ENCODE peak calls at places on chromosome 5, in eight cellular contexts. S is spleen; J is CD8-positive, alpha-beta T cell; N is upper lobe of right lung; I is ovary; Z is A549; C is right atrium auricular region; R is tibial nerve. K is an unnamed sample.

GRCh38 chr5:111453747-111454146 is 58.6 kb downstream of the STARD4 start:
- DNase-seq in N (no peak), J (no peak), R (no peak), S (no peak), Z (no peak), I (no peak), C (no peak), K (no peak)

GRCh38 chr5:56273376-56274005 is 40.4 kb upstream of the ANKRD55 start:
- DNase-seq in S (no peak), J (no peak), R (no peak), N (no peak), I (no peak), Z (no peak), C (no peak), K (no peak)

GRCh38 chr5:158538506-158539074 is 561.1 kb downstream of the EBF1 start:
- DNase-seq in J (no peak), C (no peak), Z (no peak), S (no peak), R (no peak), I (no peak), N (no peak), K (no peak)

GRCh38 chr5:140259509-140259908 is 43.4 kb downstream of the PFDN1 start:
- DNase-seq in Z (no peak), C (no peak), N (no peak), I (no peak), J (no peak), S (no peak), R (no peak), K (no peak)

GRCh38 chr5:9514968-9515367 is 30.9 kb downstream of the SEMA5A start:
- DNase-seq in J (no peak), R (no peak), C (no peak), N (no peak), Z (no peak), S (no peak), I (no peak), K (no peak)

GRCh38 chr5:127766556-127767335 is 63.6 kb downstream of the CCDC192 start:
- DNase-seq in N (no peak), R (no peak), Z (no peak), I (no peak), S (no peak), C (no peak), J (no peak), K (no peak)

GRCh38 chr5:175202461-175203065 is 241.4 kb downstream of the DRD1 start:
- DNase-seq in N (no peak), C (no peak), R (no peak), S (no peak), Z (peak), I (no peak), J (no peak), K (no peak)

GRCh38 chr5:32664523-32664922 is 46.6 kb upstream of the NPR3 start:
- DNase-seq in J (no peak), Z (no peak), I (no peak), R (no peak), C (no peak), S (no peak), N (no peak), K (no peak)

GRCh38 chr5:167888395-167888794 is 403.1 kb upstream of the WWC1 start:
- DNase-seq in N (no peak), S (no peak), J (no peak), Z (no peak), R (no peak), I (no peak), C (no peak), K (no peak)
- H3K27ac ChIP-seq in N (no peak), S (no peak), J (no peak), Z (no peak), R (no peak), I (no peak), C (no peak), K (no peak)

DNA sequence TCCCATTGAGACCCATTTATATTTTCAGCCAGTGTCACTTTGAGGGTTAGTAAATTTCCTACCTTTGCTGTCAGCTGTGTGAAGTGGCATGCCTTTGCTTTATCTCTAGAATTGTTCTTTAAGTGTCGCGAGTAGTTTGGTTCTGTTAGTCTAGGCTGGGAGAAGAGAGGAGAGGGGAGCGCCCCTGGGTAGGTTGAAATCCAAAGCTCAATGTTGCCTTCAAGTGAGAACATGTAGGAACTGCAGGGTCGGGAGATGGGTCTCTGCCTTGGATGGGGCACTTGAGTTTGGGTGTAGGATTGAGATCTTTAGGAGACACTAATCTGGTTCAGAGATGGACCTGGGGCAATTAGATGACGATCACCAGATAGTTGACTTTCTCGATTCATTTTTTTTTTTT is 46.3 kb downstream of the STC2 start:
- DNase-seq in N (no peak), C (no peak), J (no peak), S (no peak), R (no peak), Z (peak), I (no peak), K (no peak)
- TF ChIP-seq CTCF in N (no peak), C (peak), J (no peak), S (peak), R (no peak), Z (peak), I (no peak), K (no peak)

GRCh38 chr5:141597394-141597793 is 21.4 kb downstream of the DIAPH1 start:
- DNase-seq in N (no peak), R (no peak), S (no peak), C (no peak), J (no peak), I (no peak), Z (no peak), K (no peak)
- H3K4me3 ChIP-seq in N (no peak), R (no peak), S (no peak), C (no peak), J (no peak), I (no peak), Z (no peak), K (no peak)

GRCh38 chr5:172350212-172351181 is 66.9 kb upstream of the UBTD2 start:
- DNase-seq in R (no peak), Z (no peak), S (peak), N (no peak), C (no peak), J (no peak), I (no peak), K (no peak)

GRCh38 chr5:172344855-172345254 is 61.3 kb upstream of the UBTD2 start:
- DNase-seq in R (no peak), Z (no peak), S (no peak), C (no peak), J (no peak), I (no peak), N (no peak), K (no peak)

GRCh38 chr5:172345886-172346285 is 62.3 kb upstream of the UBTD2 start:
- DNase-seq in S (no peak), R (no peak), C (no peak), Z (no peak), J (no peak), N (no peak), I (no peak), K (no peak)

GRCh38 chr5:172348084-172348483 is 64.5 kb upstream of the UBTD2 start:
- DNase-seq in S (no peak), C (no peak), Z (no peak), J (no peak), N (no peak), I (no peak), R (no peak), K (no peak)

GRCh38 chr5:172347653-172348052 is 64.1 kb upstream of the UBTD2 start:
- DNase-seq in Z (no peak), N (no peak), I (no peak), S (no peak), C (no peak), J (no peak), R (no peak), K (no peak)
- H3K27ac ChIP-seq in Z (no peak), N (no peak), I (no peak), S (no peak), C (no peak), J (no peak), R (no peak), K (peak)

GRCh38 chr5:75667586-75667985 is 49.7 kb downstream of the POC5 start:
- DNase-seq in N (no peak), C (no peak), S (no peak), I (no peak), Z (no peak), J (no peak), R (no peak), K (no peak)
- TF ChIP-seq CTCF in N (no peak), C (peak), S (no peak), I (no peak), Z (peak), J (no peak), R (no peak), K (peak)

GRCh38 chr5:179825655-179826182 is 5.0 kb downstream of the SQSTM1 start:
- DNase-seq in J (no peak), I (no peak), C (no peak), R (no peak), N (no peak), S (no peak), Z (peak), K (no peak)

GRCh38 chr5:179822444-179822990 is 1.8 kb downstream of the SQSTM1 start:
- DNase-seq in S (peak), Z (no peak), I (peak), R (no peak), N (no peak), C (no peak), J (no peak), K (no peak)

GRCh38 chr5:179822059-179822432 is 1.3 kb downstream of the SQSTM1 start:
- DNase-seq in Z (no peak), S (no peak), R (no peak), C (no peak), N (no peak), J (no peak), I (no peak), K (no peak)

GRCh38 chr5:179824745-179825112 is 4.0 kb downstream of the SQSTM1 start:
- DNase-seq in J (no peak), R (no peak), I (no peak), S (no peak), C (no peak), N (no peak), Z (no peak), K (no peak)

GRCh38 chr5:179823937-179824744 is 3.4 kb downstream of the SQSTM1 start:
- DNase-seq in S (peak), I (no peak), C (no peak), N (no peak), Z (no peak), J (no peak), R (no peak), K (no peak)
- H3K4me3 ChIP-seq in S (no peak), I (no peak), C (peak), N (peak), Z (peak), J (no peak), R (peak), K (no peak)

DNA sequence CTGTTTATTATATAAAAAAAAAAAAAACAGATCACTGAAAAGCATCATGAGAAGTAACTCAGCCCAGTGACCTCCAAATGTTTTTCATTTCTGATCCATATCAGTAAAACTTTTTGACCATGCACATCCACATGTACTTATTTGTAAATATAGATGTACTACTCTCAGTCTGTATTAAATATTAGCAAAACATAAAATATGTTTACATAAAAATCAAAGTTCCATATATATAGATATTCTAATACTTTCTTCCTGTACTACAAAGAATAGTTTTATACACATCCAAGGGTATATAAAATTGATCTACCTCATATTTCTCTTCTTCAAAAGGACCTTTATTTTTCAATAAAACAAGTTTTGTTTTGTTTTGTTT is 309.1 kb downstream of the RAB3C start:
- DNase-seq in R (no peak), J (no peak), C (no peak), S (no peak), N (no peak), I (no peak), Z (no peak), K (no peak)
- H3K27ac ChIP-seq in R (peak), J (no peak), C (peak), S (peak), N (peak), I (peak), Z (peak), K (peak)